ENCODE peak calls at places on chromosomes 11 and 22, in eight cellular contexts. One of them, this sample, is unnamed.

GRCh38 chr11:6219359-6219758 is 14.0 kb downstream of the C11orf42 start:
- DNase-seq in CD8-positive, alpha-beta memory T cell: no peak
- DNase-seq in fibroblast of lung: peak
- DNase-seq in T-helper 2 cell: no peak
- DNase-seq in right atrium auricular region: peak
- DNase-seq in NCI-H2029 treated with DMSO at 0.1 percent for 48 hours: no peak
- DNase-seq in GM12892: no peak
- DNase-seq in stimulated activated CD4-positive, alpha-beta T cell treated with anti-CD3 and anti-CD28 coated beads, Interleukin-15, amount 100 ng/mL, for 1 hour: no peak
- DNase-seq in this sample: no peak

GRCh38 chr22:45212992-45213751 is 27.5 kb downstream of the KIAA0930 start:
- DNase-seq in CD8-positive, alpha-beta memory T cell: no peak
- DNase-seq in fibroblast of lung: peak
- DNase-seq in T-helper 2 cell: no peak
- DNase-seq in right atrium auricular region: peak
- DNase-seq in NCI-H2029 treated with DMSO at 0.1 percent for 48 hours: no peak
- DNase-seq in GM12892: no peak
- DNase-seq in stimulated activated CD4-positive, alpha-beta T cell treated with anti-CD3 and anti-CD28 coated beads, Interleukin-15, amount 100 ng/mL, for 1 hour: no peak
- DNase-seq in this sample: no peak

GRCh38 chr11:112977620-112978212 is 16.5 kb downstream of the NCAM1 start:
- DNase-seq in CD8-positive, alpha-beta memory T cell: no peak
- DNase-seq in fibroblast of lung: peak
- DNase-seq in T-helper 2 cell: no peak
- DNase-seq in right atrium auricular region: no peak
- DNase-seq in NCI-H2029 treated with DMSO at 0.1 percent for 48 hours: peak
- DNase-seq in GM12892: no peak
- DNase-seq in stimulated activated CD4-positive, alpha-beta T cell treated with anti-CD3 and anti-CD28 coated beads, Interleukin-15, amount 100 ng/mL, for 1 hour: no peak
- DNase-seq in this sample: no peak

GRCh38 chr11:2736577-2737225 is 36.9 kb upstream of the KCNQ1OT1 start:
- DNase-seq in CD8-positive, alpha-beta memory T cell: no peak
- DNase-seq in fibroblast of lung: no peak
- DNase-seq in T-helper 2 cell: no peak
- DNase-seq in right atrium auricular region: no peak
- DNase-seq in NCI-H2029 treated with DMSO at 0.1 percent for 48 hours: no peak
- DNase-seq in GM12892: no peak
- DNase-seq in stimulated activated CD4-positive, alpha-beta T cell treated with anti-CD3 and anti-CD28 coated beads, Interleukin-15, amount 100 ng/mL, for 1 hour: no peak
- DNase-seq in this sample: no peak

GRCh38 chr11:67522338-67522737 is 908 bp downstream of the CABP2 start:
- DNase-seq in CD8-positive, alpha-beta memory T cell: no peak
- DNase-seq in fibroblast of lung: no peak
- DNase-seq in T-helper 2 cell: no peak
- DNase-seq in right atrium auricular region: no peak
- DNase-seq in NCI-H2029 treated with DMSO at 0.1 percent for 48 hours: no peak
- DNase-seq in GM12892: no peak
- DNase-seq in stimulated activated CD4-positive, alpha-beta T cell treated with anti-CD3 and anti-CD28 coated beads, Interleukin-15, amount 100 ng/mL, for 1 hour: no peak
- DNase-seq in this sample: no peak

GRCh38 chr22:45503816-45504702 is 1.4 kb downstream of the FBLN1 start:
- DNase-seq in CD8-positive, alpha-beta memory T cell: no peak
- DNase-seq in fibroblast of lung: peak
- DNase-seq in T-helper 2 cell: no peak
- DNase-seq in right atrium auricular region: no peak
- DNase-seq in NCI-H2029 treated with DMSO at 0.1 percent for 48 hours: no peak
- DNase-seq in GM12892: no peak
- DNase-seq in stimulated activated CD4-positive, alpha-beta T cell treated with anti-CD3 and anti-CD28 coated beads, Interleukin-15, amount 100 ng/mL, for 1 hour: no peak
- DNase-seq in this sample: no peak

GRCh38 chr11:62588966-62589637 is 2.2 kb downstream of the TUT1 start:
- DNase-seq in CD8-positive, alpha-beta memory T cell: no peak
- DNase-seq in fibroblast of lung: no peak
- DNase-seq in T-helper 2 cell: no peak
- DNase-seq in right atrium auricular region: no peak
- DNase-seq in NCI-H2029 treated with DMSO at 0.1 percent for 48 hours: no peak
- DNase-seq in GM12892: no peak
- DNase-seq in stimulated activated CD4-positive, alpha-beta T cell treated with anti-CD3 and anti-CD28 coated beads, Interleukin-15, amount 100 ng/mL, for 1 hour: no peak
- DNase-seq in this sample: no peak

GRCh38 chr11:827146-827860 is 416 bp upstream of the CRACR2B start:
- DNase-seq in CD8-positive, alpha-beta memory T cell: no peak
- DNase-seq in fibroblast of lung: no peak
- DNase-seq in T-helper 2 cell: no peak
- DNase-seq in right atrium auricular region: no peak
- DNase-seq in NCI-H2029 treated with DMSO at 0.1 percent for 48 hours: no peak
- DNase-seq in GM12892: peak
- DNase-seq in stimulated activated CD4-positive, alpha-beta T cell treated with anti-CD3 and anti-CD28 coated beads, Interleukin-15, amount 100 ng/mL, for 1 hour: no peak
- DNase-seq in this sample: no peak

GRCh38 chr22:17870408-17870807 is 96.1 kb upstream of the BID start:
- DNase-seq in CD8-positive, alpha-beta memory T cell: no peak
- DNase-seq in fibroblast of lung: no peak
- DNase-seq in T-helper 2 cell: no peak
- DNase-seq in right atrium auricular region: no peak
- DNase-seq in NCI-H2029 treated with DMSO at 0.1 percent for 48 hours: no peak
- DNase-seq in GM12892: no peak
- DNase-seq in stimulated activated CD4-positive, alpha-beta T cell treated with anti-CD3 and anti-CD28 coated beads, Interleukin-15, amount 100 ng/mL, for 1 hour: no peak
- DNase-seq in this sample: no peak

GRCh38 chr11:36475192-36475591 is 34.9 kb downstream of the TRAF6 start:
- DNase-seq in CD8-positive, alpha-beta memory T cell: no peak
- DNase-seq in fibroblast of lung: peak
- DNase-seq in T-helper 2 cell: no peak
- DNase-seq in right atrium auricular region: no peak
- DNase-seq in NCI-H2029 treated with DMSO at 0.1 percent for 48 hours: no peak
- DNase-seq in GM12892: no peak
- DNase-seq in stimulated activated CD4-positive, alpha-beta T cell treated with anti-CD3 and anti-CD28 coated beads, Interleukin-15, amount 100 ng/mL, for 1 hour: no peak
- DNase-seq in this sample: no peak

GRCh38 chr11:85694385-85694980 is 8.5 kb upstream of the CCDC89 start:
- DNase-seq in CD8-positive, alpha-beta memory T cell: no peak
- DNase-seq in fibroblast of lung: peak
- DNase-seq in T-helper 2 cell: no peak
- DNase-seq in right atrium auricular region: no peak
- DNase-seq in NCI-H2029 treated with DMSO at 0.1 percent for 48 hours: no peak
- DNase-seq in GM12892: no peak
- DNase-seq in stimulated activated CD4-positive, alpha-beta T cell treated with anti-CD3 and anti-CD28 coated beads, Interleukin-15, amount 100 ng/mL, for 1 hour: no peak
- DNase-seq in this sample: no peak

GRCh38 chr11:12242071-12242672 is 131.8 kb downstream of the MICAL2 start:
- DNase-seq in CD8-positive, alpha-beta memory T cell: no peak
- DNase-seq in fibroblast of lung: no peak
- DNase-seq in T-helper 2 cell: no peak
- DNase-seq in right atrium auricular region: no peak
- DNase-seq in NCI-H2029 treated with DMSO at 0.1 percent for 48 hours: no peak
- DNase-seq in GM12892: no peak
- DNase-seq in stimulated activated CD4-positive, alpha-beta T cell treated with anti-CD3 and anti-CD28 coated beads, Interleukin-15, amount 100 ng/mL, for 1 hour: no peak
- DNase-seq in this sample: no peak

GRCh38 chr11:102240502-102240901 is 76.8 kb upstream of the BIRC3 start:
- DNase-seq in CD8-positive, alpha-beta memory T cell: no peak
- DNase-seq in fibroblast of lung: peak
- DNase-seq in T-helper 2 cell: no peak
- DNase-seq in right atrium auricular region: no peak
- DNase-seq in NCI-H2029 treated with DMSO at 0.1 percent for 48 hours: no peak
- DNase-seq in GM12892: no peak
- DNase-seq in stimulated activated CD4-positive, alpha-beta T cell treated with anti-CD3 and anti-CD28 coated beads, Interleukin-15, amount 100 ng/mL, for 1 hour: no peak
- DNase-seq in this sample: no peak

GRCh38 chr22:44538518-44539315 is 40.7 kb upstream of the RTL6 start:
- DNase-seq in CD8-positive, alpha-beta memory T cell: no peak
- DNase-seq in fibroblast of lung: no peak
- DNase-seq in T-helper 2 cell: no peak
- DNase-seq in right atrium auricular region: no peak
- DNase-seq in NCI-H2029 treated with DMSO at 0.1 percent for 48 hours: no peak
- DNase-seq in GM12892: no peak
- DNase-seq in stimulated activated CD4-positive, alpha-beta T cell treated with anti-CD3 and anti-CD28 coated beads, Interleukin-15, amount 100 ng/mL, for 1 hour: no peak
- DNase-seq in this sample: no peak

GRCh38 chr11:2592559-2593392 is 107.0 kb downstream of the KCNQ1OT1 start:
- DNase-seq in CD8-positive, alpha-beta memory T cell: no peak
- DNase-seq in fibroblast of lung: no peak
- DNase-seq in T-helper 2 cell: no peak
- DNase-seq in right atrium auricular region: no peak
- DNase-seq in NCI-H2029 treated with DMSO at 0.1 percent for 48 hours: no peak
- DNase-seq in GM12892: peak
- DNase-seq in stimulated activated CD4-positive, alpha-beta T cell treated with anti-CD3 and anti-CD28 coated beads, Interleukin-15, amount 100 ng/mL, for 1 hour: no peak
- DNase-seq in this sample: peak

GRCh38 chr11:15159085-15159484 is 44.4 kb downstream of the INSC start:
- DNase-seq in CD8-positive, alpha-beta memory T cell: no peak
- DNase-seq in fibroblast of lung: peak
- DNase-seq in T-helper 2 cell: no peak
- DNase-seq in right atrium auricular region: no peak
- DNase-seq in NCI-H2029 treated with DMSO at 0.1 percent for 48 hours: no peak
- DNase-seq in GM12892: no peak
- DNase-seq in stimulated activated CD4-positive, alpha-beta T cell treated with anti-CD3 and anti-CD28 coated beads, Interleukin-15, amount 100 ng/mL, for 1 hour: no peak
- DNase-seq in this sample: no peak

GRCh38 chr11:44528103-44528502 is 37.4 kb upstream of the CD82 start:
- DNase-seq in CD8-positive, alpha-beta memory T cell: no peak
- DNase-seq in fibroblast of lung: no peak
- DNase-seq in T-helper 2 cell: no peak
- DNase-seq in right atrium auricular region: no peak
- DNase-seq in NCI-H2029 treated with DMSO at 0.1 percent for 48 hours: no peak
- DNase-seq in GM12892: no peak
- DNase-seq in stimulated activated CD4-positive, alpha-beta T cell treated with anti-CD3 and anti-CD28 coated beads, Interleukin-15, amount 100 ng/mL, for 1 hour: no peak
- DNase-seq in this sample: no peak

GRCh38 chr11:27717377-27717776 is 17.1 kb upstream of the BDNF start:
- DNase-seq in CD8-positive, alpha-beta memory T cell: no peak
- DNase-seq in fibroblast of lung: peak
- DNase-seq in T-helper 2 cell: no peak
- DNase-seq in right atrium auricular region: no peak
- DNase-seq in NCI-H2029 treated with DMSO at 0.1 percent for 48 hours: no peak
- DNase-seq in GM12892: no peak
- DNase-seq in stimulated activated CD4-positive, alpha-beta T cell treated with anti-CD3 and anti-CD28 coated beads, Interleukin-15, amount 100 ng/mL, for 1 hour: no peak
- DNase-seq in this sample: no peak

GRCh38 chr22:24894220-24894975 is 52.1 kb downstream of the LHFPL7 start:
- DNase-seq in CD8-positive, alpha-beta memory T cell: no peak
- DNase-seq in fibroblast of lung: peak
- DNase-seq in T-helper 2 cell: no peak
- DNase-seq in right atrium auricular region: peak
- DNase-seq in NCI-H2029 treated with DMSO at 0.1 percent for 48 hours: peak
- DNase-seq in GM12892: no peak
- DNase-seq in stimulated activated CD4-positive, alpha-beta T cell treated with anti-CD3 and anti-CD28 coated beads, Interleukin-15, amount 100 ng/mL, for 1 hour: no peak
- DNase-seq in this sample: peak

GRCh38 chr11:406796-407650 is 7.8 kb downstream of the SIGIRR start:
- DNase-seq in CD8-positive, alpha-beta memory T cell: peak
- DNase-seq in fibroblast of lung: peak
- DNase-seq in T-helper 2 cell: peak
- DNase-seq in right atrium auricular region: peak
- DNase-seq in NCI-H2029 treated with DMSO at 0.1 percent for 48 hours: peak
- DNase-seq in GM12892: peak
- DNase-seq in stimulated activated CD4-positive, alpha-beta T cell treated with anti-CD3 and anti-CD28 coated beads, Interleukin-15, amount 100 ng/mL, for 1 hour: peak
- DNase-seq in this sample: no peak

GRCh38 chr11:112279901-112280267 is 19.2 kb upstream of the PLET1 start:
- DNase-seq in CD8-positive, alpha-beta memory T cell: peak
- DNase-seq in fibroblast of lung: peak
- DNase-seq in T-helper 2 cell: peak
- DNase-seq in right atrium auricular region: no peak
- DNase-seq in NCI-H2029 treated with DMSO at 0.1 percent for 48 hours: peak
- DNase-seq in GM12892: peak
- DNase-seq in stimulated activated CD4-positive, alpha-beta T cell treated with anti-CD3 and anti-CD28 coated beads, Interleukin-15, amount 100 ng/mL, for 1 hour: peak
- DNase-seq in this sample: no peak

GRCh38 chr11:77967753-77968152 is 26.7 kb downstream of the INTS4 start:
- DNase-seq in CD8-positive, alpha-beta memory T cell: no peak
- DNase-seq in fibroblast of lung: no peak
- DNase-seq in T-helper 2 cell: no peak
- DNase-seq in right atrium auricular region: no peak
- DNase-seq in NCI-H2029 treated with DMSO at 0.1 percent for 48 hours: peak
- DNase-seq in GM12892: no peak
- DNase-seq in stimulated activated CD4-positive, alpha-beta T cell treated with anti-CD3 and anti-CD28 coated beads, Interleukin-15, amount 100 ng/mL, for 1 hour: no peak
- DNase-seq in this sample: no peak

GRCh38 chr11:1928038-1928890 is 8.8 kb downstream of the TNNT3 start:
- DNase-seq in CD8-positive, alpha-beta memory T cell: no peak
- DNase-seq in fibroblast of lung: no peak
- DNase-seq in T-helper 2 cell: no peak
- DNase-seq in right atrium auricular region: no peak
- DNase-seq in NCI-H2029 treated with DMSO at 0.1 percent for 48 hours: no peak
- DNase-seq in GM12892: peak
- DNase-seq in stimulated activated CD4-positive, alpha-beta T cell treated with anti-CD3 and anti-CD28 coated beads, Interleukin-15, amount 100 ng/mL, for 1 hour: no peak
- DNase-seq in this sample: no peak

GRCh38 chr22:30372915-30373314 is 14.3 kb downstream of the RNF215 start:
- DNase-seq in CD8-positive, alpha-beta memory T cell: no peak
- DNase-seq in fibroblast of lung: no peak
- DNase-seq in T-helper 2 cell: no peak
- DNase-seq in right atrium auricular region: no peak
- DNase-seq in NCI-H2029 treated with DMSO at 0.1 percent for 48 hours: no peak
- DNase-seq in GM12892: no peak
- DNase-seq in stimulated activated CD4-positive, alpha-beta T cell treated with anti-CD3 and anti-CD28 coated beads, Interleukin-15, amount 100 ng/mL, for 1 hour: no peak
- DNase-seq in this sample: no peak

GRCh38 chr22:20026996-20027601 is 6.2 kb downstream of the TANGO2 start:
- DNase-seq in CD8-positive, alpha-beta memory T cell: no peak
- DNase-seq in fibroblast of lung: no peak
- DNase-seq in T-helper 2 cell: no peak
- DNase-seq in right atrium auricular region: no peak
- DNase-seq in NCI-H2029 treated with DMSO at 0.1 percent for 48 hours: no peak
- DNase-seq in GM12892: no peak
- DNase-seq in stimulated activated CD4-positive, alpha-beta T cell treated with anti-CD3 and anti-CD28 coated beads, Interleukin-15, amount 100 ng/mL, for 1 hour: no peak
- DNase-seq in this sample: no peak

GRCh38 chr11:85941380-85941973 is 86.3 kb downstream of the CCDC83 start:
- DNase-seq in CD8-positive, alpha-beta memory T cell: no peak
- DNase-seq in fibroblast of lung: peak
- DNase-seq in T-helper 2 cell: no peak
- DNase-seq in right atrium auricular region: peak
- DNase-seq in NCI-H2029 treated with DMSO at 0.1 percent for 48 hours: no peak
- DNase-seq in GM12892: no peak
- DNase-seq in stimulated activated CD4-positive, alpha-beta T cell treated with anti-CD3 and anti-CD28 coated beads, Interleukin-15, amount 100 ng/mL, for 1 hour: no peak
- DNase-seq in this sample: no peak

GRCh38 chr11:72585762-72586590 is 88.2 kb downstream of the PDE2A start:
- DNase-seq in CD8-positive, alpha-beta memory T cell: peak
- DNase-seq in fibroblast of lung: peak
- DNase-seq in T-helper 2 cell: peak
- DNase-seq in right atrium auricular region: peak
- DNase-seq in NCI-H2029 treated with DMSO at 0.1 percent for 48 hours: peak
- DNase-seq in GM12892: peak
- DNase-seq in stimulated activated CD4-positive, alpha-beta T cell treated with anti-CD3 and anti-CD28 coated beads, Interleukin-15, amount 100 ng/mL, for 1 hour: peak
- DNase-seq in this sample: no peak

GRCh38 chr11:79081441-79082124 is 359.2 kb downstream of the TENM4 start:
- DNase-seq in CD8-positive, alpha-beta memory T cell: no peak
- DNase-seq in fibroblast of lung: peak
- DNase-seq in T-helper 2 cell: no peak
- DNase-seq in right atrium auricular region: no peak
- DNase-seq in NCI-H2029 treated with DMSO at 0.1 percent for 48 hours: no peak
- DNase-seq in GM12892: no peak
- DNase-seq in stimulated activated CD4-positive, alpha-beta T cell treated with anti-CD3 and anti-CD28 coated beads, Interleukin-15, amount 100 ng/mL, for 1 hour: no peak
- DNase-seq in this sample: no peak

GRCh38 chr11:11163256-11163655 is 189.8 kb downstream of the CSNK2A3 start:
- DNase-seq in CD8-positive, alpha-beta memory T cell: no peak
- DNase-seq in fibroblast of lung: no peak
- DNase-seq in T-helper 2 cell: no peak
- DNase-seq in right atrium auricular region: no peak
- DNase-seq in NCI-H2029 treated with DMSO at 0.1 percent for 48 hours: no peak
- DNase-seq in GM12892: no peak
- DNase-seq in stimulated activated CD4-positive, alpha-beta T cell treated with anti-CD3 and anti-CD28 coated beads, Interleukin-15, amount 100 ng/mL, for 1 hour: no peak
- DNase-seq in this sample: no peak

GRCh38 chr11:35272391-35272821 is 133.4 kb downstream of the CD44 start:
- DNase-seq in CD8-positive, alpha-beta memory T cell: peak
- DNase-seq in fibroblast of lung: no peak
- DNase-seq in T-helper 2 cell: no peak
- DNase-seq in right atrium auricular region: no peak
- DNase-seq in NCI-H2029 treated with DMSO at 0.1 percent for 48 hours: no peak
- DNase-seq in GM12892: peak
- DNase-seq in stimulated activated CD4-positive, alpha-beta T cell treated with anti-CD3 and anti-CD28 coated beads, Interleukin-15, amount 100 ng/mL, for 1 hour: no peak
- DNase-seq in this sample: no peak

GRCh38 chr11:13661074-13661623 is 7.3 kb upstream of the FAR1 start:
- DNase-seq in CD8-positive, alpha-beta memory T cell: no peak
- DNase-seq in fibroblast of lung: no peak
- DNase-seq in T-helper 2 cell: no peak
- DNase-seq in right atrium auricular region: no peak
- DNase-seq in NCI-H2029 treated with DMSO at 0.1 percent for 48 hours: no peak
- DNase-seq in GM12892: no peak
- DNase-seq in stimulated activated CD4-positive, alpha-beta T cell treated with anti-CD3 and anti-CD28 coated beads, Interleukin-15, amount 100 ng/mL, for 1 hour: no peak
- DNase-seq in this sample: no peak

GRCh38 chr11:12287009-12287373 is 90.4 kb upstream of the PARVA start:
- DNase-seq in CD8-positive, alpha-beta memory T cell: no peak
- DNase-seq in fibroblast of lung: peak
- DNase-seq in T-helper 2 cell: no peak
- DNase-seq in right atrium auricular region: peak
- DNase-seq in NCI-H2029 treated with DMSO at 0.1 percent for 48 hours: no peak
- DNase-seq in GM12892: no peak
- DNase-seq in stimulated activated CD4-positive, alpha-beta T cell treated with anti-CD3 and anti-CD28 coated beads, Interleukin-15, amount 100 ng/mL, for 1 hour: no peak
- DNase-seq in this sample: no peak

GRCh38 chr11:11478021-11478420 is 125.0 kb upstream of the CSNK2A3 start:
- DNase-seq in CD8-positive, alpha-beta memory T cell: no peak
- DNase-seq in fibroblast of lung: no peak
- DNase-seq in T-helper 2 cell: no peak
- DNase-seq in right atrium auricular region: no peak
- DNase-seq in NCI-H2029 treated with DMSO at 0.1 percent for 48 hours: no peak
- DNase-seq in GM12892: no peak
- DNase-seq in stimulated activated CD4-positive, alpha-beta T cell treated with anti-CD3 and anti-CD28 coated beads, Interleukin-15, amount 100 ng/mL, for 1 hour: no peak
- DNase-seq in this sample: no peak

This sample was measured in vagina.